ENCODE peak calls at places on chromosome 13, in six cellular contexts. One of them, this sample, is unnamed.

GRCh38 chr13:113149711-113150544 is 8.5 kb upstream of the PROZ start:
- DNase-seq in fibroblast of pulmonary artery: no peak
- DNase-seq in right lobe of liver: peak; percentile 78
- DNase-seq in Ammon's horn: no peak
- DNase-seq in lower leg skin: no peak
- DNase-seq in stimulated activated CD4-positive, alpha-beta T cell treated with anti-CD3 and anti-CD28 coated beads, Interleukin-4, amount 100 ng/mL, for 4 hours: no peak
- DNase-seq in this sample: no peak

GRCh38 chr13:35769812-35770211 is 293.3 kb upstream of the MAB21L1 start:
- DNase-seq in Ammon's horn: no peak
- DNase-seq in lower leg skin: no peak
- DNase-seq in right lobe of liver: no peak
- DNase-seq in stimulated activated CD4-positive, alpha-beta T cell treated with anti-CD3 and anti-CD28 coated beads, Interleukin-4, amount 100 ng/mL, for 4 hours: no peak
- DNase-seq in fibroblast of pulmonary artery: no peak
- DNase-seq in this sample: no peak

GRCh38 chr13:26985285-26985878 is 186.2 kb downstream of the USP12 start:
- DNase-seq in Ammon's horn: peak; percentile 91
- DNase-seq in fibroblast of pulmonary artery: peak; percentile 90
- DNase-seq in right lobe of liver: peak; percentile 73
- DNase-seq in stimulated activated CD4-positive, alpha-beta T cell treated with anti-CD3 and anti-CD28 coated beads, Interleukin-4, amount 100 ng/mL, for 4 hours: peak; percentile 66
- DNase-seq in lower leg skin: peak; percentile 77
- DNase-seq in this sample: peak; percentile 20

GRCh38 chr13:48775285-48775684 is 121.6 kb downstream of the CYSLTR2 start:
- DNase-seq in stimulated activated CD4-positive, alpha-beta T cell treated with anti-CD3 and anti-CD28 coated beads, Interleukin-4, amount 100 ng/mL, for 4 hours: no peak
- DNase-seq in right lobe of liver: no peak
- DNase-seq in Ammon's horn: no peak
- DNase-seq in lower leg skin: no peak
- DNase-seq in fibroblast of pulmonary artery: no peak
- DNase-seq in this sample: no peak

GRCh38 chr13:47146136-47146535 is 249.3 kb upstream of the HTR2A start:
- DNase-seq in right lobe of liver: no peak
- DNase-seq in Ammon's horn: no peak
- DNase-seq in fibroblast of pulmonary artery: peak; percentile 11
- DNase-seq in lower leg skin: no peak
- DNase-seq in stimulated activated CD4-positive, alpha-beta T cell treated with anti-CD3 and anti-CD28 coated beads, Interleukin-4, amount 100 ng/mL, for 4 hours: no peak
- DNase-seq in this sample: peak; percentile 17

GRCh38 chr13:100392709-100393630 is 195.6 kb downstream of the GGACT start:
- DNase-seq in stimulated activated CD4-positive, alpha-beta T cell treated with anti-CD3 and anti-CD28 coated beads, Interleukin-4, amount 100 ng/mL, for 4 hours: peak; percentile 80
- DNase-seq in lower leg skin: peak; percentile 89
- DNase-seq in fibroblast of pulmonary artery: peak; percentile 100
- DNase-seq in Ammon's horn: no peak
- DNase-seq in right lobe of liver: no peak
- DNase-seq in this sample: peak; percentile 98

GRCh38 chr13:101018720-101019119 is 344.1 kb upstream of the TMTC4 start:
- DNase-seq in Ammon's horn: no peak
- DNase-seq in lower leg skin: no peak
- DNase-seq in right lobe of liver: no peak
- DNase-seq in stimulated activated CD4-positive, alpha-beta T cell treated with anti-CD3 and anti-CD28 coated beads, Interleukin-4, amount 100 ng/mL, for 4 hours: no peak
- DNase-seq in fibroblast of pulmonary artery: peak; percentile 2
- DNase-seq in this sample: peak; percentile 60

GRCh38 chr13:47831265-47831664 is 169.8 kb downstream of the SUCLA2 start:
- DNase-seq in stimulated activated CD4-positive, alpha-beta T cell treated with anti-CD3 and anti-CD28 coated beads, Interleukin-4, amount 100 ng/mL, for 4 hours: no peak
- DNase-seq in lower leg skin: no peak
- DNase-seq in right lobe of liver: no peak
- DNase-seq in fibroblast of pulmonary artery: peak; percentile 61
- DNase-seq in Ammon's horn: no peak
- DNase-seq in this sample: no peak

GRCh38 chr13:27425151-27425917 is 915 bp downstream of the GTF3A start:
- DNase-seq in Ammon's horn: peak; percentile 18
- DNase-seq in fibroblast of pulmonary artery: no peak
- DNase-seq in right lobe of liver: no peak
- DNase-seq in stimulated activated CD4-positive, alpha-beta T cell treated with anti-CD3 and anti-CD28 coated beads, Interleukin-4, amount 100 ng/mL, for 4 hours: no peak
- DNase-seq in lower leg skin: no peak
- DNase-seq in this sample: no peak

GRCh38 chr13:21798181-21798580 is 127.3 kb downstream of the FGF9 start:
- DNase-seq in Ammon's horn: no peak
- DNase-seq in right lobe of liver: no peak
- DNase-seq in stimulated activated CD4-positive, alpha-beta T cell treated with anti-CD3 and anti-CD28 coated beads, Interleukin-4, amount 100 ng/mL, for 4 hours: no peak
- DNase-seq in fibroblast of pulmonary artery: no peak
- DNase-seq in lower leg skin: no peak
- DNase-seq in this sample: no peak

GRCh38 chr13:49262634-49263033 is 14.9 kb downstream of the CDADC1 start:
- DNase-seq in stimulated activated CD4-positive, alpha-beta T cell treated with anti-CD3 and anti-CD28 coated beads, Interleukin-4, amount 100 ng/mL, for 4 hours: no peak
- DNase-seq in Ammon's horn: no peak
- DNase-seq in lower leg skin: no peak
- DNase-seq in right lobe of liver: no peak
- DNase-seq in fibroblast of pulmonary artery: no peak
- DNase-seq in this sample: no peak

GRCh38 chr13:50255639-50256038 is 240.4 kb downstream of the KCNRG start:
- DNase-seq in stimulated activated CD4-positive, alpha-beta T cell treated with anti-CD3 and anti-CD28 coated beads, Interleukin-4, amount 100 ng/mL, for 4 hours: no peak
- DNase-seq in right lobe of liver: no peak
- DNase-seq in lower leg skin: no peak
- DNase-seq in Ammon's horn: no peak
- DNase-seq in fibroblast of pulmonary artery: no peak
- DNase-seq in this sample: no peak

This sample was measured in NCI-H226.